ENCODE peak calls at places on chromosomes 12 and 14, in eight cellular contexts. I, D, W, M, B, L, Z and F are unnamed samples.

GRCh38 chr12:54595471-54595870 is 7.0 kb upstream of the PPP1R1A start:
- DNase-seq in I (no peak), Z (no peak), D (no peak), M (no peak), B (no peak), W (no peak), L (no peak), F (no peak)

GRCh38 chr12:6333566-6333965 is 8.3 kb downstream of the TNFRSF1A start:
- DNase-seq in W (peak), M (no peak), D (no peak), B (no peak), Z (no peak), L (no peak), I (no peak), F (no peak)

GRCh38 chr14:28577711-28578131 is 188.9 kb upstream of the FOXG1 start:
- DNase-seq in L (no peak), B (no peak), I (no peak), D (no peak), W (no peak), Z (no peak), M (no peak), F (no peak)

GRCh38 chr12:116121453-116121871 is 156.0 kb downstream of the MED13L start:
- DNase-seq in D (no peak), W (no peak), B (no peak), I (no peak), L (no peak), M (no peak), Z (no peak), F (no peak)

GRCh38 chr14:96574171-96574632 is 72.0 kb downstream of the PAPOLA start:
- DNase-seq in Z (no peak), D (no peak), I (no peak), B (no peak), M (no peak), L (no peak), W (no peak), F (no peak)

GRCh38 chr12:110135012-110135411 is 10.9 kb downstream of the IFT81 start:
- DNase-seq in L (no peak), B (no peak), W (peak), I (no peak), D (no peak), M (no peak), Z (no peak), F (no peak)

GRCh38 chr12:110424237-110424636 is 20.7 kb upstream of the ANAPC7 start:
- DNase-seq in B (no peak), I (no peak), W (no peak), M (no peak), D (no peak), L (no peak), Z (no peak), F (no peak)

GRCh38 chr12:90851800-90852718 is 102.9 kb downstream of the CCER1 start:
- DNase-seq in I (no peak), B (no peak), D (no peak), W (no peak), M (no peak), Z (no peak), L (no peak), F (no peak)

GRCh38 chr12:69688496-69689427 is 10.3 kb downstream of the BEST3 start:
- DNase-seq in I (peak), W (peak), D (no peak), M (no peak), Z (peak), B (no peak), L (no peak), F (no peak)

GRCh38 chr14:79629891-79630560 is 581.3 kb downstream of the DIO2 start:
- DNase-seq in W (no peak), I (no peak), M (no peak), B (no peak), Z (no peak), L (no peak), D (no peak), F (no peak)

GRCh38 chr12:110921262-110921661 is 883 bp upstream of the MYL2 start:
- DNase-seq in B (no peak), Z (no peak), L (no peak), I (no peak), W (no peak), M (no peak), D (no peak), F (no peak)

GRCh38 chr14:51208982-51209381 is 31.1 kb upstream of the TMX1 start:
- DNase-seq in I (no peak), L (no peak), D (no peak), Z (no peak), M (no peak), W (no peak), B (no peak), F (no peak)

GRCh38 chr12:22631863-22632463 is 7.0 kb downstream of the ETNK1 start:
- DNase-seq in M (no peak), I (no peak), L (no peak), D (no peak), Z (no peak), W (no peak), B (no peak), F (no peak)

GRCh38 chr14:105147701-105148603 is 20.6 kb downstream of the JAG2 start:
- DNase-seq in Z (no peak), M (no peak), I (no peak), L (no peak), W (no peak), B (no peak), D (peak), F (no peak)

GRCh38 chr14:49879683-49880204 is 13.1 kb upstream of the ARF6 start:
- DNase-seq in I (no peak), L (peak), Z (no peak), W (no peak), M (peak), B (peak), D (peak), F (peak)

GRCh38 chr14:76872796-76873432 is 46.7 kb downstream of the LRRC74A start:
- DNase-seq in M (peak), L (no peak), D (peak), B (peak), I (peak), Z (peak), W (no peak), F (peak)

GRCh38 chr12:132439333-132439904 is 50.5 kb upstream of the FBRSL1 start:
- DNase-seq in M (no peak), D (no peak), I (no peak), L (no peak), Z (no peak), B (no peak), W (no peak), F (no peak)

GRCh38 chr12:76020281-76020680 is 11.3 kb downstream of the PHLDA1 start:
- DNase-seq in M (peak), Z (no peak), I (no peak), B (peak), L (no peak), D (peak), W (no peak), F (no peak)

GRCh38 chr14:90903101-90903500 is 86.9 kb upstream of the TTC7B start:
- DNase-seq in B (peak), L (peak), Z (peak), D (peak), I (no peak), W (peak), M (peak), F (peak)

GRCh38 chr12:55716582-55717396 is 943 bp downstream of the BLOC1S1 start:
- DNase-seq in L (no peak), B (no peak), W (no peak), Z (no peak), I (no peak), M (no peak), D (no peak), F (no peak)

GRCh38 chr14:91111443-91111842 is 2.4 kb upstream of the DGLUCY start:
- DNase-seq in M (no peak), D (no peak), I (no peak), B (no peak), L (no peak), Z (no peak), W (no peak), F (no peak)

GRCh38 chr14:49853572-49854375 is 1.2 kb upstream of the NEMF start:
- DNase-seq in M (peak), I (peak), D (peak), Z (peak), W (peak), L (peak), B (peak), F (peak)